ENCODE peak calls at places on chromosomes 6 and 20, in four cellular contexts. One of them, this sample, is unnamed.

GRCh38 chr6:170083236-170084051 is 207.4 kb downstream of the DLL1 start:
- DNase-seq in kidney epithelial cell: no peak
- DNase-seq in PC-9: no peak
- DNase-seq in epithelial cell of esophagus: no peak
- DNase-seq in this sample: peak

GRCh38 chr6:112258636-112259336 is 4.4 kb upstream of the LAMA4 start:
- DNase-seq in kidney epithelial cell: no peak
- DNase-seq in PC-9: no peak
- DNase-seq in epithelial cell of esophagus: no peak
- DNase-seq in this sample: no peak

GRCh38 chr6:63689421-63689820 is 53.8 kb downstream of the PHF3 start:
- DNase-seq in kidney epithelial cell: no peak
- DNase-seq in PC-9: no peak
- DNase-seq in epithelial cell of esophagus: no peak
- DNase-seq in this sample: no peak

GRCh38 chr6:7587631-7588100 is 2.3 kb upstream of the SNRNP48 start:
- DNase-seq in kidney epithelial cell: no peak
- DNase-seq in PC-9: peak
- DNase-seq in epithelial cell of esophagus: peak
- DNase-seq in this sample: no peak

GRCh38 chr6:155867682-155868081 is 412.0 kb upstream of the NOX3 start:
- DNase-seq in kidney epithelial cell: no peak
- DNase-seq in PC-9: no peak
- DNase-seq in epithelial cell of esophagus: no peak
- DNase-seq in this sample: no peak

GRCh38 chr6:118152524-118152923 is 245.5 kb downstream of the SLC35F1 start:
- DNase-seq in kidney epithelial cell: no peak
- DNase-seq in PC-9: no peak
- DNase-seq in epithelial cell of esophagus: no peak
- DNase-seq in this sample: no peak

GRCh38 chr6:110341671-110342304 is 16.4 kb downstream of the METTL24 start:
- DNase-seq in kidney epithelial cell: no peak
- DNase-seq in PC-9: no peak
- DNase-seq in epithelial cell of esophagus: no peak
- DNase-seq in this sample: no peak

GRCh38 chr20:38883081-38883980 is 42.9 kb upstream of the FAM83D start:
- DNase-seq in kidney epithelial cell: no peak
- DNase-seq in PC-9: peak
- DNase-seq in epithelial cell of esophagus: no peak
- DNase-seq in this sample: no peak

GRCh38 chr6:39302011-39302410 is 12.2 kb downstream of the KCNK17 start:
- DNase-seq in kidney epithelial cell: no peak
- DNase-seq in PC-9: no peak
- DNase-seq in epithelial cell of esophagus: no peak
- DNase-seq in this sample: no peak

GRCh38 chr6:52642381-52642780 is 28.5 kb upstream of the TMEM14A start:
- DNase-seq in kidney epithelial cell: no peak
- DNase-seq in PC-9: no peak
- DNase-seq in epithelial cell of esophagus: no peak
- DNase-seq in this sample: no peak

GRCh38 chr20:31542963-31543362 is 28.7 kb downstream of the HM13 start:
- DNase-seq in kidney epithelial cell: no peak
- DNase-seq in PC-9: no peak
- DNase-seq in epithelial cell of esophagus: no peak
- DNase-seq in this sample: no peak

GRCh38 chr20:31547017-31547675 is 32.9 kb downstream of the HM13 start:
- DNase-seq in kidney epithelial cell: no peak
- DNase-seq in PC-9: peak
- DNase-seq in epithelial cell of esophagus: peak
- DNase-seq in this sample: peak

GRCh38 chr20:31542201-31542842 is 28.1 kb downstream of the HM13 start:
- DNase-seq in kidney epithelial cell: no peak
- DNase-seq in PC-9: peak
- DNase-seq in epithelial cell of esophagus: peak
- DNase-seq in this sample: no peak

GRCh38 chr20:31544600-31544999 is 30.4 kb downstream of the HM13 start:
- DNase-seq in kidney epithelial cell: no peak
- DNase-seq in PC-9: no peak
- DNase-seq in epithelial cell of esophagus: no peak
- DNase-seq in this sample: no peak

DNA sequence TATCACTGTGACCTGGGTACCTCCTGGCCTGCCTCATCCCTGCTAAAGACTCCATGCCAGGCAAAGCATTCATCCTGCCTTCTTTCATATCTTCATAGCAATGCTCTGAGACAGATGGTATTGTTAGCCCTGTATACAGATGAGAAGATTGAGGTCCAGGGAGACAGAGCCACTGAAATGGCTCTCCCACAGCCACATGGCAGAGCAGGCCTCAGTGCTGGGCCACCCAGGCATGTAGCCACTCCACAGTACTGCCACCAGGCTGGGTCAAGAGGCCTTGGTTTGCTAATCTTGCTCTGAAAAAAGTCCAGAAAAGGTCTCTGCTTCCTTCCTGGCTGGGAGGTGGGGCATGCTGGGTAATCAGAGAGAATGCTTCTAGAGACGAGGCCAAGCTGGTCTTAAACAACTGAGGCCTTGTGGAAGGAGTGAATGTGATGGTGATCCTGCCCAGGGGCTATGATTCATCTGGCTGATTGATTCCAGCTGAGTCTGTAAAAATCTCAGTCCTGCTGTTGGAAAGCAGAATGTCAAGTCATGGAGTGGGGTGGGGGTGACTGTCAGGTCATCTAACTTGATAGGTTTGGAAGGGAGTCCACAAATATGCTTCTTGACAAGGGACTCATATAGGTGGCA is 29.8 kb downstream of the HM13 start:
- DNase-seq in kidney epithelial cell: no peak
- DNase-seq in PC-9: peak
- DNase-seq in epithelial cell of esophagus: peak
- DNase-seq in this sample: no peak
- TF ChIP-seq CTCF in kidney epithelial cell: no peak
- TF ChIP-seq CTCF in PC-9: no peak
- TF ChIP-seq CTCF in epithelial cell of esophagus: no peak
- TF ChIP-seq CTCF in this sample: no peak

GRCh38 chr20:43409041-43409913 is 48.4 kb upstream of the SRSF6 start:
- DNase-seq in kidney epithelial cell: no peak
- DNase-seq in PC-9: no peak
- DNase-seq in epithelial cell of esophagus: peak
- DNase-seq in this sample: no peak

DNA sequence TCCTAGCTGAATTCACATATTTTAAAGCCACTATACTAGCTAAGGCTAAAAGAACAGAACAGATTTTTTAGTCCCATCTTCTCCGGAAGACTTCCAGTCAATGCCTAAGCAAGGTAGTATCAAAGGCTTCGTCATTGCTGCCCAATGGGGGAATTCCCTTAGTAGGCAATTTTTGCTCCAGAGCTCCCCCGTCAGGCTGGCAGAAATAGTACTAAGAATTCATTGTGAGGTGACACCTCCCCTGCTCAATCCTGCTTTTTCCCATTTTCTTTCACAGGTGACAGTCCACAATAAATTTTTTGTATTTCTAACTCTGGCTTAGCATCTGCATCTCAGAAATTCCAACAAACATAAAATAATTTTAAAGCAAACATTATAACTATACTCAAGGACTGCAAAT is 52.8 kb upstream of the SRSF6 start:
- DNase-seq in kidney epithelial cell: no peak
- DNase-seq in PC-9: peak
- DNase-seq in epithelial cell of esophagus: peak
- DNase-seq in this sample: no peak
- TF ChIP-seq CTCF in kidney epithelial cell: peak
- TF ChIP-seq CTCF in PC-9: peak
- TF ChIP-seq CTCF in epithelial cell of esophagus: no peak
- TF ChIP-seq CTCF in this sample: no peak

DNA sequence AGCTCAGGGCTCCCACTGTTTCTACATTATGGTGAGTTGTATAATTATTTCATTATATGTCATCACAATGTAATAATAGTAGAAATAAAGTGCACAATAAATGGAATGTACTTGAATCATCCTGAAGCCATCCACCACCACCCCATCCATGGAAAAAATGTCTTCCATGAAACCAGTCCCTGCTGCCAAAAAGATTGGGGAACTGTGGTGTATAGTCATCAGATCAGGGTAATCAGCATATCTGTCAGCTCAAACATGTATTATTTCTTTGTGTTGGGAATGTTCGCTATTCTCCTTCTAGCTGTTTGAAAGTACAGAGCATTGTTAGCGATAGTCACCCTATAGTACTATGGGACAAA is 33.8 kb upstream of the SLC22A23 start:
- DNase-seq in kidney epithelial cell: no peak
- DNase-seq in PC-9: no peak
- DNase-seq in epithelial cell of esophagus: peak
- DNase-seq in this sample: no peak
- TF ChIP-seq CTCF in kidney epithelial cell: no peak
- TF ChIP-seq CTCF in PC-9: no peak
- TF ChIP-seq CTCF in epithelial cell of esophagus: no peak
- TF ChIP-seq CTCF in this sample: no peak

GRCh38 chr20:32203556-32204484 is 3.7 kb downstream of the PLAGL2 start:
- DNase-seq in kidney epithelial cell: no peak
- DNase-seq in PC-9: peak
- DNase-seq in epithelial cell of esophagus: peak
- DNase-seq in this sample: no peak

GRCh38 chr20:32195581-32195980 is 12.0 kb downstream of the PLAGL2 start:
- DNase-seq in kidney epithelial cell: no peak
- DNase-seq in PC-9: no peak
- DNase-seq in epithelial cell of esophagus: no peak
- DNase-seq in this sample: no peak

GRCh38 chr20:32201296-32201976 is 6.1 kb downstream of the PLAGL2 start:
- DNase-seq in kidney epithelial cell: no peak
- DNase-seq in PC-9: peak
- DNase-seq in epithelial cell of esophagus: peak
- DNase-seq in this sample: no peak

GRCh38 chr20:32201977-32202363 is 5.6 kb downstream of the PLAGL2 start:
- DNase-seq in kidney epithelial cell: no peak
- DNase-seq in PC-9: no peak
- DNase-seq in epithelial cell of esophagus: peak
- DNase-seq in this sample: no peak

GRCh38 chr20:32199006-32199405 is 8.5 kb downstream of the PLAGL2 start:
- DNase-seq in kidney epithelial cell: no peak
- DNase-seq in PC-9: peak
- DNase-seq in epithelial cell of esophagus: no peak
- DNase-seq in this sample: no peak
- TF ChIP-seq CTCF in kidney epithelial cell: no peak
- TF ChIP-seq CTCF in PC-9: no peak
- TF ChIP-seq CTCF in epithelial cell of esophagus: no peak
- TF ChIP-seq CTCF in this sample: no peak

DNA sequence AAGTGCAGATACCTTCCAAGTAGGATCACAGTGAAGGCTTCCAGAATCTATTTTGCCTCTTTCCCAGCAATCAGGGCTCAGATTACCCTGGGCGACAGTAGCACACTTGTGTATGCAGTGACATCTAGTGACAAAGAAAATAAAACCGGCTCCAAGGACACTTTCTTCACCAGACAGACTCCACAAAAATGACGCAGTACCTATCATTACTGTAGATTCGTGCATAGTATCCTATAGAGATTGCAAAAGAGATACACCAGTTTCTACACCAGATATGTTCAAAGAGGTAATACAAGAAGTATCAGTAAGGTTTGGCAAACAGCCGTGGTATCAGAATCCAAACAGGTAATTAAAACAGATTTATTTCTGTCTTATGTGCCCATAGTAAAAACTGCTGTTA is 600.3 kb upstream of the JAG1 start:
- DNase-seq in kidney epithelial cell: no peak
- DNase-seq in PC-9: peak
- DNase-seq in epithelial cell of esophagus: peak
- DNase-seq in this sample: no peak
- TF ChIP-seq CTCF in kidney epithelial cell: peak
- TF ChIP-seq CTCF in PC-9: peak
- TF ChIP-seq CTCF in epithelial cell of esophagus: peak
- TF ChIP-seq CTCF in this sample: no peak

GRCh38 chr6:72639920-72640621 is 18.2 kb downstream of the KCNQ5 start:
- DNase-seq in kidney epithelial cell: no peak
- DNase-seq in PC-9: no peak
- DNase-seq in epithelial cell of esophagus: no peak
- DNase-seq in this sample: no peak
- TF ChIP-seq CTCF in kidney epithelial cell: peak
- TF ChIP-seq CTCF in PC-9: no peak
- TF ChIP-seq CTCF in epithelial cell of esophagus: peak
- TF ChIP-seq CTCF in this sample: no peak

DNA sequence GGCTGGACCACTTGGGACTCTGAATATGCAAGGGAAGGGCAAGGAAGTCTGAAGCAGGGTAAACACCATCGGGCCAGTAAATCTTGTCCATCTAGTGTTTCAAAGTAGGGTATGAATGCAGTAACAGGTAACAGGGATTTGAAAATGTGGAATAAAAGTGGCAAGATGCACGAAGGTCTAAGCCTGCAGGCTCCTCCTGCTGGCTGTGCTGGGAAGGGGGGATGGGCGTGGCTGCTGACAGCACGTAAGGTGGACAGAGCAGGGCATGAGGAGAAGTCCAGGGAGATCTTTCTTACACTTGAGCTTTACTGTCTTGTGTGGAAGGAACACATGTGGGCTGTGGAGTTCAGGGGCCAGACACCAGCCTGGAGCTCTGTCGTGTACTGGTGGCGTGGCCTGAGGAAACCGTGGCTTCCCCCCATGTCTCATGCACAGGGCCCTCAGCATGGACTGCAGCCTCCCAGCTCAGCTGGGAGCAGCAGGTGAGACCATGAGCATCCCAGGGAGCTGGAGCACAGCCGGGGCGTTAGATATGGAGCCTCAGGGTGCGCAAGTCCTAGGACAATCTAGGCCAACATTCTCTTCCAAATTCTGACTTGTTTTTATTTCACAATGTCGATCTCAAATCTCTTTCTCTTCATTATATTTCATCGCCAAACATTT is 84.5 kb downstream of the SLC22A23 start:
- DNase-seq in kidney epithelial cell: no peak
- DNase-seq in PC-9: no peak
- DNase-seq in epithelial cell of esophagus: no peak
- DNase-seq in this sample: no peak
- TF ChIP-seq CTCF in kidney epithelial cell: no peak
- TF ChIP-seq CTCF in PC-9: no peak
- TF ChIP-seq CTCF in epithelial cell of esophagus: peak
- TF ChIP-seq CTCF in this sample: no peak

GRCh38 chr6:18528084-18528743 is 141.1 kb downstream of the RNF144B start:
- DNase-seq in kidney epithelial cell: no peak
- DNase-seq in PC-9: no peak
- DNase-seq in epithelial cell of esophagus: peak
- DNase-seq in this sample: no peak
- TF ChIP-seq CTCF in kidney epithelial cell: peak
- TF ChIP-seq CTCF in PC-9: peak
- TF ChIP-seq CTCF in epithelial cell of esophagus: peak
- TF ChIP-seq CTCF in this sample: no peak

DNA sequence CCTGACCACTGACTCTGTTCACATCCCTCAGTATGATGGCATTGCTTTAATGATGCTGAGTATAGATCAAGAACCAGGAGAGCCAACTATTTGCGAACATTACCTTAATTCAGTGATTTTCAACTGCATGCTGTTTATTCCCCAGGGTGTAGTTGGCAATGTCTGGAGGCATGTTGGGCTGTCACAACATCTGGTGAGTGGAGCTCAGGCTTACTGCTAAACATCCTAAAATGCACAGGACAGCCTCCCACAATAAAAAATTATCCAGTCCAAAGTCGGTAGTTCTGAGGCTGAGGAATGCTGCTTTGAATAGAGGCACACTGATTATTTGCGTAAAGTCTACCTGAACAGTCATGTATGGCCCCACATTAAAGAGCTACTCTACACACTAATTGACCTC is 94.8 kb upstream of the OPRM1 start:
- DNase-seq in kidney epithelial cell: no peak
- DNase-seq in PC-9: no peak
- DNase-seq in epithelial cell of esophagus: no peak
- DNase-seq in this sample: no peak
- TF ChIP-seq CTCF in kidney epithelial cell: no peak
- TF ChIP-seq CTCF in PC-9: no peak
- TF ChIP-seq CTCF in epithelial cell of esophagus: no peak
- TF ChIP-seq CTCF in this sample: no peak

This sample was measured in activated B cell treated with CpG ODN at 0.5 μM for 24 hours.